ENCODE peak calls at places on chromosomes 7 and 10, in six cellular contexts. Z is A549, U is right atrium auricular region, P is mucosa of descending colon, N is neural progenitor cell, Q is gastrocnemius medialis. G is an unnamed sample. For H3K9me3, the result is how much of the 10 kb centered on the place peaks cover.

GRCh38 chr7:146768941-146769340 is 652.3 kb downstream of the CNTNAP2 start:
- DNase-seq in Z (no peak), U (no peak), P (no peak), N (no peak), Q (no peak), G (no peak)

GRCh38 chr10:86400705-86401587 is 34.4 kb upstream of the GRID1 start:
- DNase-seq in Z (peak), U (peak), P (peak), N (peak), Q (no peak), G (peak)

GRCh38 chr7:158613481-158613880 is 25.9 kb upstream of the PTPRN2 start:
- DNase-seq in Z (no peak), U (no peak), P (no peak), N (no peak), Q (no peak), G (no peak)

GRCh38 chr7:112296416-112296815 is 89.9 kb downstream of the ZNF277 start:
- DNase-seq in Z (no peak), U (no peak), P (no peak), N (no peak), Q (no peak), G (no peak)

GRCh38 chr10:44725404-44725803 is 185.7 kb upstream of the TMEM72 start:
- DNase-seq in Z (no peak), U (no peak), P (no peak), N (no peak), Q (no peak), G (no peak)

GRCh38 chr7:2802504-2803341 is 41.4 kb downstream of the GNA12 start:
- DNase-seq in Z (peak), U (peak), P (no peak), N (peak), Q (no peak), G (no peak)

GRCh38 chr10:82377608-82378007 is 502.6 kb downstream of the NRG3 start:
- DNase-seq in Z (no peak), U (no peak), P (no peak), N (peak), Q (no peak), G (no peak)

GRCh38 chr7:194996-195829 is 2.8 kb downstream of the FAM20C start:
- DNase-seq in Z (no peak), U (no peak), P (no peak), N (no peak), Q (no peak), G (no peak)

GRCh38 chr10:49178489-49179471 is 9.4 kb downstream of the TMEM273 start:
- DNase-seq in Z (no peak), U (peak), P (no peak), N (no peak), Q (no peak), G (no peak)

GRCh38 chr10:132307823-132308587 is at the start of gene STK32C:
- DNase-seq in Z (peak), U (peak), P (peak), N (peak), Q (peak), G (peak)

GRCh38 chr10:80122746-80123145 is 9.8 kb upstream of the PLAC9 start:
- DNase-seq in Z (no peak), U (peak), P (no peak), N (no peak), Q (no peak), G (no peak)

GRCh38 chr7:155107126-155107525 is 37.0 kb downstream of the HTR5A start:
- DNase-seq in Z (no peak), U (no peak), P (no peak), N (peak), Q (no peak), G (no peak)

GRCh38 chr7:93601363-93601762 is 26.8 kb upstream of the CALCR start:
- DNase-seq in Z (no peak), U (no peak), P (no peak), N (peak), Q (no peak), G (no peak)

GRCh38 chr10:112526130-112526529 is 79.1 kb downstream of the VTI1A start:
- DNase-seq in Z (no peak), U (no peak), P (no peak), N (no peak), Q (no peak), G (no peak)

GRCh38 chr7:1889556-1890181 is 219.6 kb downstream of the ELFN1 start:
- DNase-seq in Z (no peak), U (no peak), P (no peak), N (no peak), Q (no peak), G (peak)

GRCh38 chr10:75097666-75098285 is 13.7 kb upstream of the SAMD8 start:
- DNase-seq in Z (no peak), U (no peak), P (no peak), N (peak), Q (no peak), G (no peak)

GRCh38 chr7:67738-68395 is 124.5 kb upstream of the FAM20C start:
- DNase-seq in Z (no peak), U (no peak), P (no peak), N (peak), Q (no peak), G (peak)

GRCh38 chr10:69958232-69958902 is 94.3 kb upstream of the MACROH2A2 start:
- DNase-seq in Z (peak), U (no peak), P (no peak), N (peak), Q (no peak), G (no peak)

GRCh38 chr10:69333205-69333604 is 54.9 kb downstream of the HK1 start:
- DNase-seq in Z (no peak), U (no peak), P (no peak), N (peak), Q (peak), G (peak)

GRCh38 chr10:110808619-110809018 is 63.1 kb upstream of the PDCD4 start:
- DNase-seq in Z (no peak), U (no peak), P (no peak), N (no peak), Q (no peak), G (no peak)

GRCh38 chr7:26627871-26628270 is 236.5 kb downstream of the SKAP2 start:
- DNase-seq in Z (no peak), U (no peak), P (no peak), N (peak), Q (no peak), G (peak)

GRCh38 chr7:3300221-3300650 is 816 bp upstream of the SDK1 start:
- DNase-seq in Z (no peak), U (no peak), P (peak), N (peak), Q (no peak), G (peak)

GRCh38 chr7:5425507-5426225 is 2.0 kb upstream of the TNRC18 start:
- DNase-seq in Z (peak), U (peak), P (peak), N (peak), Q (peak), G (peak)

GRCh38 chr10:88361494-88361893 is 221.6 kb downstream of the RNLS start:
- DNase-seq in Z (no peak), U (no peak), P (no peak), N (no peak), Q (no peak), G (no peak)

GRCh38 chr10:124221356-124222297 is 128.2 kb upstream of the CHST15 start:
- DNase-seq in Z (no peak), U (no peak), P (no peak), N (no peak), Q (no peak), G (peak)

GRCh38 chr7:8295638-8296361 is 33.8 kb upstream of the ICA1 start:
- DNase-seq in Z (peak), U (no peak), P (no peak), N (peak), Q (peak), G (no peak)

GRCh38 chr10:34504534-34504933 is 310.6 kb downstream of the PARD3 start:
- DNase-seq in Z (peak), U (no peak), P (no peak), N (no peak), Q (no peak), G (no peak)

GRCh38 chr7:27840760-27841364 is 100.9 kb downstream of the TAX1BP1 start:
- DNase-seq in Z (no peak), U (no peak), P (no peak), N (no peak), Q (no peak), G (no peak)

GRCh38 chr7:138345567-138345966 is 114.5 kb upstream of the TRIM24 start:
- DNase-seq in Z (no peak), U (no peak), P (no peak), N (no peak), Q (no peak), G (no peak)

GRCh38 chr7:138338361-138338760 is 121.7 kb upstream of the TRIM24 start:
- DNase-seq in Z (no peak), U (no peak), P (no peak), N (no peak), Q (no peak), G (no peak)

DNA sequence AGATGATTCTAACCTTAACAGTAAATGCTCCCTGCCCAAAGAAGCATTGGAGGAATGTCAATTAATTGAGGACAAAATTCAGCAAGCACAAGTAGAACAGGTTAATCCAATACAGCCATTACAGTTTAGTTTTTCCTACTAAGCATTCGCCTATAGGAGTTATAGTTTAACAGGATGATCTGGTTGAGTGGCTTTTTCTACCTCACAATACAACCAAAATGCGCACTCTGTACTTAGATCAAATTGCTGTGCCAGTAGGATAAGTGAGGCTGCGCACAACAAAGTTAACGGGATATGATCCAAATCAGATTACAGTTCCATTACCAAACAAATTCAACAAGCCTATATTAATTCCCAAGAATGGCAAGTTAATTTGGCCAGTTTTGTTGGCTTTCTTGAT is 117.1 kb upstream of the TRIM24 start:
- DNase-seq in Z (no peak), U (no peak), P (no peak), N (no peak), Q (no peak), G (no peak)
- H3K9me3 ChIP-seq in Z (under half), U (under half), P (under half), N (under half), Q (under half), G (under half)

DNA sequence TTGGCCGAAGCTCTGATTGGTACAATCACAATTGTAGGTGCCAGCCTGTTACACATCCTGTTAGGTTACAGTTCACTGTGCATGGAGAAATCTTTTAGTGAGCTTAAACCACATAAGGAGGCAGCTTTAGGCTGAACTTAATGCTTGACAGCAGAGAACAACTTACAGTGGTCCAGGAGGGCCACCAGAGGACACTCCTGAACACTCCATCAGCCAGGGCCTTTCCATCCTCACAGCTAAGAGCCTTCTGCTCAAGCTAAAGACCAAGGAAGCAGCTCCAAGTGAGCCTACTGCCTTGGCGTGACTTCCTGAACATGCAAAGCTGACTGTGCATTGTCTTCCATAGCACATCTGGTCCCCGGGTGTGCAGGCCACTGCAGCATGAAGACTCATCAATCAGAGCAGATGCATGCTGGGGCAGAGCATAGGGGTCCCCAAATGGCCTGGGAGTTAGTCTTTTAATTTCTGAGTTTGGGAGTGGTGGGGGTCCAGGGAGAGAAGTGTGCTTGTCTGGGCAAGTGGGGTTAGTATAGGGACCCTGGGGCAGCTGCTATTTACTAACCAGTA is 105.0 kb downstream of the ZNF248 start:
- DNase-seq in Z (no peak), U (no peak), P (no peak), N (no peak), Q (no peak), G (no peak)
- H3K9me3 ChIP-seq in Z (under half), U (under half), P (under half), N (under half), Q (under half), G (under half)

DNA sequence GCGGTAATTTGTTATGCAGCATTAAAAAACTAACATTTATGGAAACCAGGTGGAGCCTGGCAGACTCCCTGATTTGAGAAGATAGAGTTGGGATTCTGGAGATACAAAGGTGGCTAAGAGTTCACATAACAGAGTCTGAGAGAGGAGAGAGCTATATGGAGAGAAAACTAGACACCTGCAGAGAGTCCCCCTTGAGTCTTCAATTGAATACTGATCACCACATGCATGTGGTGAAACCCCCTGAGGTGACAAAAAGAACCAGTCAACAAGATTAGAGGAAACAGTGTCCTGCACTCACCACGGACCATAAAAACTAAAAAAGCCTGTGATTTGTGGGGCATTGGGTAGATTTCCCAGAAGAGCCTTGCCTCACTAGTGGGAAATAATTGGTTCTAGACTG is 10.1 kb downstream of the GIMAP2 start:
- DNase-seq in Z (no peak), U (no peak), P (no peak), N (no peak), Q (no peak), G (no peak)
- H3K9me3 ChIP-seq in Z (under half), U (under half), P (under half), N (under half), Q (under half), G (under half)

DNA sequence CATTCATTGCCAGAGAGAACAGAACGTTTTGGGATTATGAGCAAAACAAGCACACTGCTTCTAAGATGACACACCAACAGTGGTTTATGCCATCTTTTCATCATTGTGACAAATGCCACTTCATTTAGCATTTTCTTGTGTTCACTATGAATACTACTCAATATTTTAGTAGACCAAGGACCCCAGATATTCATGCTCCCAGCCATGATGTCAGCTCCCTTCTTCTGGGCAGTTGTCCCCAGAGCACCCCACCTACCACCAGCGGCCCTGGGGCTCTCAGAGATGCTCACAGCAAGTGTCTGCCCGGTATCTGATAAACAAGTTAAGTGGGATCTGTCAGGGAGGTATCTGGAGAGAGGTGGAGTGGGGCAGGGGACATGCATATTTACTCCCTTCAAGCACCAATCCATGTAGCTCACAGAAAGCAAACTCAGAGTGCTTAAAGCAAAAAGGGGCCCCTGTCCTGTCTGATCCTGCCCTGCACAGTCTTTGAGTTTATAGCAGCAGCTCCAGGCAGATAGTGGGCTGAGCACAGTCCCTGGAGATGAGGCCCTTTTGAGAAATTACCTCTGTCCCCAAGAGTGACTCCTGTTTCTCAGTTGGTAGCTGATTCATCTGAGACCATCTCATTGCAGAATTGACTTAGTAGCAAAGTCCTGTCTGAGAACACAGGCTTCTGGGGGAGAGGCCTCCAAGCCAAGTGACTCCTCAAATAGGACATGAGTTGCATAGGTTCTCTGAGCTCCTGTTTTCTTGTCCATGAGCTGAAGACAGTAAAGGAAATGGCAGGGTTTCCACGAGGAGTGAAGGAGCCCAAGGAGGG is 281.8 kb upstream of the KLF6 start:
- DNase-seq in Z (no peak), U (no peak), P (no peak), N (no peak), Q (no peak), G (no peak)
- H3K9me3 ChIP-seq in Z (under half), U (under half), P (under half), N (under half), Q (under half), G (under half)

GRCh38 chr7:57774300-57774699 is 324.3 kb downstream of the ZNF716 start:
- DNase-seq in Z (no peak), U (no peak), P (no peak), N (no peak), Q (no peak), G (no peak)
- H3K9me3 ChIP-seq in Z (under half), U (under half), P (half or more), N (under half), Q (under half), G (under half)

DNA sequence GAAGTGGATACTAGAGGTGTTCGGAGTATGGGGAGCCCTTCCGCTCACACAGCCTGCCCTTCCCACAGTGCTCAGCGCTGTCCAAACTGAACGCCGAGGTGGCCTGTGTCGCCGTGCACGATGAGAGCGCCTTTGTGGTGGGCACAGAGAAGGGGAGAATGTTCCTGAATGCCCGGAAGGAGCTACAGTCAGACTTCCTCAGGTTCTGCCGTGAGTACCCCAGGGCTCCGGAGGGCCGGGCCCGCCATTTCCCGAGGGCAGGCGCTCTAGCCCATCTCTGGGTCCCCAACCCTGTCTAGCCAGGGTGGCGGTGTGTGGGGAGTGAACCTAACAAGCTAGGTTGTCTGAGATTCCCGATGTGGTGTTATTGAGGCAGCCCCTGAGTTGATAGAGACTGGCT is 59.1 kb downstream of the GTF2IRD1 start:
- DNase-seq in Z (no peak), U (no peak), P (no peak), N (no peak), Q (no peak), G (no peak)
- H3K9me3 ChIP-seq in Z (under half), U (under half), P (under half), N (under half), Q (under half), G (under half)

GRCh38 chr10:77360835-77361234 is 276.8 kb downstream of the KCNMA1 start:
- DNase-seq in Z (no peak), U (no peak), P (no peak), N (no peak), Q (no peak), G (no peak)

GRCh38 chr10:77361846-77362245 is 275.8 kb downstream of the KCNMA1 start:
- DNase-seq in Z (no peak), U (no peak), P (no peak), N (no peak), Q (no peak), G (no peak)

GRCh38 chr10:77361426-77361825 is 276.2 kb downstream of the KCNMA1 start:
- DNase-seq in Z (no peak), U (no peak), P (no peak), N (no peak), Q (no peak), G (no peak)

GRCh38 chr10:77360121-77360520 is 277.5 kb downstream of the KCNMA1 start:
- DNase-seq in Z (no peak), U (no peak), P (no peak), N (no peak), Q (no peak), G (no peak)

GRCh38 chr10:77363197-77363596 is 274.4 kb downstream of the KCNMA1 start:
- DNase-seq in Z (no peak), U (no peak), P (no peak), N (no peak), Q (no peak), G (no peak)
- H3K9me3 ChIP-seq in Z (under half), U (under half), P (under half), N (under half), Q (under half), G (under half)

G was measured in kidney.